ENCODE peak calls at places on chromosomes 6 and 20, in ten cellular contexts. R is endodermal cell; S is NCI-H345; V is stimulated activated CD4-positive, alpha-beta T cell treated with anti-CD3 and anti-CD28 coated beads, TNF-alpha, amount 100 ng/mL, for 1 hour; T is esophagus muscularis mucosa; B is AG04449; P is breast epithelium; H is memory B cell; N is ecto neural progenitor cell; Q is DMS153. Z is an unnamed sample.

GRCh38 chr6:70668499-70668812 is 773 bp downstream of the SMAP1 start:
- DNase-seq in R (no peak), S (peak), V (no peak), T (no peak), B (no peak), P (no peak), H (no peak), N (no peak), Q (no peak), Z (no peak)

GRCh38 chr20:50460608-50461268 is 49.4 kb upstream of the PTPN1 start:
- DNase-seq in R (peak), S (peak), V (peak), T (peak), B (no peak), P (peak), H (peak), N (peak), Q (peak), Z (peak)

GRCh38 chr6:168584251-168584650 is 143.3 kb downstream of the SMOC2 start:
- DNase-seq in R (no peak), S (no peak), V (no peak), T (no peak), B (no peak), P (no peak), H (no peak), N (no peak), Q (no peak), Z (no peak)

GRCh38 chr20:33693741-33694645 is 7.8 kb upstream of the E2F1 start:
- DNase-seq in R (no peak), S (peak), V (no peak), T (no peak), B (no peak), P (no peak), H (no peak), N (peak), Q (no peak), Z (no peak)

GRCh38 chr6:11276911-11277274 is 44.4 kb upstream of the NEDD9 start:
- DNase-seq in R (no peak), S (no peak), V (no peak), T (no peak), B (no peak), P (no peak), H (no peak), N (no peak), Q (no peak), Z (no peak)

GRCh38 chr6:8539446-8539845 is 104.1 kb upstream of the SLC35B3 start:
- DNase-seq in R (no peak), S (no peak), V (no peak), T (no peak), B (no peak), P (no peak), H (no peak), N (no peak), Q (no peak), Z (no peak)

GRCh38 chr6:113672691-113673149 is 184.4 kb upstream of the MARCKS start:
- DNase-seq in R (no peak), S (peak), V (no peak), T (no peak), B (no peak), P (no peak), H (no peak), N (no peak), Q (no peak), Z (peak)

GRCh38 chr20:15111654-15112053 is 774.2 kb upstream of the FLRT3 start:
- DNase-seq in R (no peak), S (no peak), V (no peak), T (no peak), B (no peak), P (no peak), H (no peak), N (no peak), Q (peak), Z (no peak)

GRCh38 chr6:20696676-20697075 is 162.4 kb downstream of the CDKAL1 start:
- DNase-seq in R (no peak), S (no peak), V (no peak), T (no peak), B (peak), P (no peak), H (no peak), N (no peak), Q (no peak), Z (peak)

GRCh38 chr6:154249499-154250298 is 106.9 kb downstream of the IPCEF1 start:
- DNase-seq in R (no peak), S (no peak), V (no peak), T (no peak), B (no peak), P (no peak), H (no peak), N (no peak), Q (no peak), Z (no peak)

GRCh38 chr20:20410678-20411077 is 42.8 kb downstream of the INSM1 start:
- DNase-seq in R (peak), S (peak), V (no peak), T (no peak), B (no peak), P (no peak), H (no peak), N (peak), Q (peak), Z (peak)

GRCh38 chr6:16521528-16521927 is 239.7 kb downstream of the ATXN1 start:
- DNase-seq in R (no peak), S (no peak), V (no peak), T (no peak), B (no peak), P (no peak), H (no peak), N (no peak), Q (no peak), Z (no peak)

GRCh38 chr6:93842178-93842577 is 422.8 kb upstream of the EPHA7 start:
- DNase-seq in R (no peak), S (no peak), V (no peak), T (no peak), B (no peak), P (no peak), H (no peak), N (no peak), Q (no peak), Z (no peak)

GRCh38 chr6:33320315-33321181 is 3.0 kb upstream of the ZBTB22 start:
- DNase-seq in R (no peak), S (no peak), V (no peak), T (no peak), B (peak), P (peak), H (no peak), N (no peak), Q (no peak), Z (peak)

GRCh38 chr20:18443841-18444240 is 23.0 kb downstream of the DZANK1 start:
- DNase-seq in R (no peak), S (no peak), V (no peak), T (no peak), B (no peak), P (no peak), H (no peak), N (no peak), Q (no peak), Z (no peak)

GRCh38 chr20:54688476-54688875 is 213.1 kb downstream of the DOK5 start:
- DNase-seq in R (no peak), S (no peak), V (no peak), T (no peak), B (no peak), P (no peak), H (no peak), N (no peak), Q (no peak), Z (no peak)

GRCh38 chr6:92915466-92915865 is 503.9 kb downstream of the EPHA7 start:
- DNase-seq in R (no peak), S (no peak), V (no peak), T (no peak), B (no peak), P (no peak), H (no peak), N (no peak), Q (no peak), Z (no peak)

GRCh38 chr20:10217517-10218410 is 866 bp upstream of the SNAP25 start:
- DNase-seq in R (peak), S (peak), V (no peak), T (no peak), B (no peak), P (no peak), H (no peak), N (peak), Q (peak), Z (no peak)

GRCh38 chr6:46549155-46549554 is 57.9 kb upstream of the RCAN2 start:
- DNase-seq in R (no peak), S (no peak), V (no peak), T (no peak), B (no peak), P (no peak), H (no peak), N (no peak), Q (no peak), Z (no peak)

GRCh38 chr6:26486358-26486757 is 13.7 kb upstream of the BTN1A1 start:
- DNase-seq in R (no peak), S (no peak), V (no peak), T (no peak), B (no peak), P (no peak), H (no peak), N (no peak), Q (no peak), Z (no peak)

GRCh38 chr6:3075522-3076113 is 7.3 kb downstream of the RIPK1 start:
- DNase-seq in R (no peak), S (no peak), V (no peak), T (no peak), B (no peak), P (no peak), H (no peak), N (no peak), Q (no peak), Z (no peak)

GRCh38 chr20:17797163-17797562 is 97.4 kb downstream of the BANF2 start:
- DNase-seq in R (no peak), S (no peak), V (no peak), T (no peak), B (no peak), P (no peak), H (no peak), N (no peak), Q (no peak), Z (peak)

GRCh38 chr6:115750292-115750691 is 310.4 kb downstream of the FRK start:
- DNase-seq in R (no peak), S (no peak), V (no peak), T (no peak), B (no peak), P (no peak), H (no peak), N (no peak), Q (no peak), Z (no peak)

GRCh38 chr20:41696428-41696827 is 78.3 kb upstream of the CHD6 start:
- DNase-seq in R (peak), S (no peak), V (no peak), T (no peak), B (no peak), P (no peak), H (no peak), N (no peak), Q (no peak), Z (peak)

GRCh38 chr6:37608587-37608986 is 89.1 kb downstream of the MDGA1 start:
- DNase-seq in R (no peak), S (no peak), V (no peak), T (no peak), B (no peak), P (no peak), H (no peak), N (no peak), Q (no peak), Z (no peak)

GRCh38 chr6:40523505-40524172 is 63.5 kb downstream of the LRFN2 start:
- DNase-seq in R (no peak), S (no peak), V (no peak), T (no peak), B (no peak), P (no peak), H (no peak), N (no peak), Q (no peak), Z (no peak)

GRCh38 chr6:41429506-41430504 is 94.4 kb downstream of the NCR2 start:
- DNase-seq in R (no peak), S (no peak), V (no peak), T (no peak), B (no peak), P (no peak), H (no peak), N (no peak), Q (no peak), Z (no peak)

GRCh38 chr6:36701401-36701991 is 3.9 kb downstream of the RAB44 start:
- DNase-seq in R (peak), S (no peak), V (no peak), T (no peak), B (no peak), P (no peak), H (no peak), N (no peak), Q (no peak), Z (no peak)

GRCh38 chr6:123434186-123434585 is 202.6 kb downstream of the TRDN start:
- DNase-seq in R (no peak), S (no peak), V (no peak), T (no peak), B (no peak), P (no peak), H (no peak), N (no peak), Q (no peak), Z (no peak)

GRCh38 chr6:157092736-157093135 is 230.6 kb downstream of the TMEM242 start:
- DNase-seq in R (no peak), S (peak), V (no peak), T (no peak), B (no peak), P (no peak), H (no peak), N (no peak), Q (peak), Z (no peak)

GRCh38 chr20:52937701-52938100 is 34.5 kb upstream of the TSHZ2 start:
- DNase-seq in R (peak), S (no peak), V (no peak), T (no peak), B (no peak), P (no peak), H (no peak), N (no peak), Q (no peak), Z (peak)

GRCh38 chr20:53767206-53767924 is 173.7 kb upstream of the ZNF217 start:
- DNase-seq in R (peak), S (no peak), V (no peak), T (no peak), B (no peak), P (no peak), H (no peak), N (no peak), Q (no peak), Z (no peak)

GRCh38 chr6:149719531-149719930 is 1.6 kb upstream of the LATS1 start:
- DNase-seq in R (no peak), S (no peak), V (no peak), T (no peak), B (no peak), P (no peak), H (no peak), N (peak), Q (no peak), Z (no peak)

GRCh38 chr6:44040786-44041185 is 86.5 kb downstream of the MRPL14 start:
- DNase-seq in R (no peak), S (no peak), V (no peak), T (no peak), B (no peak), P (no peak), H (no peak), N (no peak), Q (no peak), Z (no peak)

GRCh38 chr6:44080561-44081521 is 46.4 kb downstream of the MRPL14 start:
- DNase-seq in R (no peak), S (no peak), V (no peak), T (no peak), B (no peak), P (no peak), H (no peak), N (peak), Q (no peak), Z (no peak)

GRCh38 chr6:71499667-71500066 is 211.1 kb downstream of the OGFRL1 start:
- DNase-seq in R (no peak), S (no peak), V (no peak), T (no peak), B (no peak), P (no peak), H (no peak), N (no peak), Q (no peak), Z (no peak)

GRCh38 chr6:76166874-76167273 is 94.4 kb upstream of the IMPG1 start:
- DNase-seq in R (no peak), S (no peak), V (no peak), T (no peak), B (no peak), P (no peak), H (no peak), N (no peak), Q (no peak), Z (no peak)

GRCh38 chr20:36847009-36847709 is 28.8 kb upstream of the TLDC2 start:
- DNase-seq in R (peak), S (peak), V (no peak), T (peak), B (no peak), P (peak), H (no peak), N (no peak), Q (no peak), Z (peak)

GRCh38 chr6:150998992-150999975 is 133.8 kb downstream of the MTHFD1L start:
- DNase-seq in R (no peak), S (no peak), V (no peak), T (no peak), B (no peak), P (no peak), H (no peak), N (no peak), Q (no peak), Z (no peak)